ENCODE peak calls at places on chromosomes 6 and 20, in eight cellular contexts. Z is activated CD8-positive, alpha-beta memory T cell treated with anti-CD3 and anti-CD28 coated beads for 48 hours; D is NCI-H1930; B is astrocyte of the spinal cord; A is NAMALWA; F is AML-193; C is effector CD4-positive, alpha-beta T cell; S is activated T-cell treated with anti-CD3 and anti-CD28 coated beads for 1 hour. X is an unnamed sample.
A peak's percentile ranks its signal among the peaks of the same experiment; 100 is the strongest.

GRCh38 chr20:40532103-40532502 is 156.9 kb downstream of the MAFB start:
- DNase-seq in D (no peak), Z (no peak), S (no peak), B (no peak), A (peak; percentile 60), F (peak; percentile 41), C (no peak), X (peak; percentile 38)

GRCh38 chr6:128713461-128713860 is 169.5 kb upstream of the LAMA2 start:
- DNase-seq in S (no peak), Z (no peak), B (peak; percentile 53), F (no peak), C (no peak), D (no peak), A (no peak), X (peak; percentile 11)

GRCh38 chr20:25197173-25197869 is 1.8 kb downstream of the ENTPD6 start:
- DNase-seq in F (no peak), Z (no peak), D (no peak), A (peak; percentile 46), B (no peak), C (no peak), S (no peak), X (no peak)

GRCh38 chr20:14826926-14827325 is 489.5 kb upstream of the FLRT3 start:
- DNase-seq in F (no peak), Z (no peak), S (no peak), C (no peak), A (no peak), D (peak; percentile 77), B (no peak), X (no peak)

GRCh38 chr6:141406761-141407160 is 726.0 kb upstream of the GJE1 start:
- DNase-seq in A (no peak), S (no peak), B (no peak), D (no peak), C (no peak), Z (no peak), F (no peak), X (no peak)

GRCh38 chr6:145815875-145816274 is 1.3 kb upstream of the FBXO30 start:
- DNase-seq in Z (no peak), F (no peak), C (no peak), A (no peak), B (no peak), S (no peak), D (no peak), X (no peak)

GRCh38 chr6:82778985-82779384 is 286.7 kb downstream of the UBE3D start:
- DNase-seq in C (no peak), D (no peak), S (no peak), F (no peak), A (no peak), Z (no peak), B (no peak), X (no peak)

GRCh38 chr20:63148696-63149095 is 67.2 kb downstream of the YTHDF1 start:
- DNase-seq in B (no peak), Z (no peak), A (no peak), S (no peak), F (no peak), D (no peak), C (no peak), X (no peak)

GRCh38 chr6:2468601-2468955 is 223.2 kb upstream of the GMDS start:
- DNase-seq in S (no peak), B (no peak), C (no peak), A (no peak), D (no peak), F (no peak), Z (no peak), X (peak; percentile 20)